ENCODE peak calls at places on chromosomes 13 and 19, in six cellular contexts. One of them, this sample, is unnamed.

GRCh38 chr13:24557121-24557520 is 44.5 kb upstream of the PARP4 start:
- DNase-seq in PC-3: no peak
- DNase-seq in GM12864: no peak
- DNase-seq in endodermal cell: no peak
- DNase-seq in HL-60: no peak
- DNase-seq in fibroblast of mammary gland: peak
- DNase-seq in this sample: no peak

GRCh38 chr13:111414341-111414740 is 93.9 kb downstream of the TEX29 start:
- DNase-seq in GM12864: no peak
- DNase-seq in endodermal cell: no peak
- DNase-seq in fibroblast of mammary gland: no peak
- DNase-seq in PC-3: no peak
- DNase-seq in HL-60: no peak
- DNase-seq in this sample: no peak

GRCh38 chr13:95862401-95862800 is 185.5 kb downstream of the DNAJC3 start:
- DNase-seq in fibroblast of mammary gland: peak
- DNase-seq in endodermal cell: no peak
- DNase-seq in HL-60: no peak
- DNase-seq in PC-3: no peak
- DNase-seq in GM12864: no peak
- DNase-seq in this sample: no peak

GRCh38 chr13:25153736-25154135 is 18.4 kb downstream of the AMER2 start:
- DNase-seq in PC-3: no peak
- DNase-seq in fibroblast of mammary gland: no peak
- DNase-seq in GM12864: no peak
- DNase-seq in endodermal cell: no peak
- DNase-seq in HL-60: no peak
- DNase-seq in this sample: no peak

GRCh38 chr13:46665630-46666482 is 112.9 kb downstream of the LRCH1 start:
- DNase-seq in HL-60: no peak
- DNase-seq in GM12864: no peak
- DNase-seq in endodermal cell: no peak
- DNase-seq in fibroblast of mammary gland: no peak
- DNase-seq in PC-3: peak
- DNase-seq in this sample: peak

GRCh38 chr13:58620171-58620570 is 988.6 kb downstream of the PCDH17 start:
- DNase-seq in PC-3: no peak
- DNase-seq in fibroblast of mammary gland: no peak
- DNase-seq in GM12864: no peak
- DNase-seq in endodermal cell: peak
- DNase-seq in HL-60: no peak
- DNase-seq in this sample: no peak

GRCh38 chr13:84192125-84192524 is 309.9 kb upstream of the SLITRK1 start:
- DNase-seq in GM12864: no peak
- DNase-seq in fibroblast of mammary gland: peak
- DNase-seq in PC-3: peak
- DNase-seq in HL-60: no peak
- DNase-seq in endodermal cell: no peak
- DNase-seq in this sample: peak

GRCh38 chr13:109274188-109274821 is 512.1 kb downstream of the IRS2 start:
- DNase-seq in fibroblast of mammary gland: peak
- DNase-seq in PC-3: peak
- DNase-seq in endodermal cell: peak
- DNase-seq in GM12864: no peak
- DNase-seq in HL-60: no peak
- DNase-seq in this sample: peak

GRCh38 chr13:70191034-70191433 is 82.8 kb upstream of the KLHL1 start:
- DNase-seq in endodermal cell: no peak
- DNase-seq in GM12864: no peak
- DNase-seq in PC-3: no peak
- DNase-seq in fibroblast of mammary gland: no peak
- DNase-seq in HL-60: no peak
- DNase-seq in this sample: no peak

GRCh38 chr19:44602071-44602470 is 11.3 kb upstream of the IGSF23 start:
- DNase-seq in PC-3: no peak
- DNase-seq in HL-60: no peak
- DNase-seq in endodermal cell: no peak
- DNase-seq in fibroblast of mammary gland: no peak
- DNase-seq in GM12864: no peak
- DNase-seq in this sample: peak

GRCh38 chr19:40776364-40776763 is 1.0 kb downstream of the MIA start:
- DNase-seq in fibroblast of mammary gland: no peak
- DNase-seq in HL-60: no peak
- DNase-seq in endodermal cell: no peak
- DNase-seq in GM12864: no peak
- DNase-seq in PC-3: no peak
- DNase-seq in this sample: no peak

GRCh38 chr13:93775507-93776108 is 549.0 kb downstream of the GPC6 start:
- DNase-seq in endodermal cell: no peak
- DNase-seq in GM12864: no peak
- DNase-seq in fibroblast of mammary gland: peak
- DNase-seq in PC-3: peak
- DNase-seq in HL-60: no peak
- DNase-seq in this sample: peak

GRCh38 chr13:99655351-99656091 is 154.2 kb downstream of the TM9SF2 start:
- DNase-seq in GM12864: no peak
- DNase-seq in PC-3: peak
- DNase-seq in fibroblast of mammary gland: peak
- DNase-seq in endodermal cell: no peak
- DNase-seq in HL-60: no peak
- DNase-seq in this sample: peak

GRCh38 chr13:38394777-38395504 is 45.3 kb downstream of the UFM1 start:
- DNase-seq in GM12864: no peak
- DNase-seq in PC-3: peak
- DNase-seq in HL-60: no peak
- DNase-seq in fibroblast of mammary gland: peak
- DNase-seq in endodermal cell: no peak
- DNase-seq in this sample: peak

GRCh38 chr19:7870571-7871279 is 3.5 kb downstream of the PRR36 start:
- DNase-seq in GM12864: peak
- DNase-seq in HL-60: peak
- DNase-seq in PC-3: peak
- DNase-seq in endodermal cell: peak
- DNase-seq in fibroblast of mammary gland: peak
- DNase-seq in this sample: peak

GRCh38 chr13:56975647-56976046 is 165.1 kb upstream of the PRR20A start:
- DNase-seq in PC-3: no peak
- DNase-seq in endodermal cell: no peak
- DNase-seq in HL-60: no peak
- DNase-seq in fibroblast of mammary gland: no peak
- DNase-seq in GM12864: no peak
- DNase-seq in this sample: no peak

GRCh38 chr13:50712469-50712868 is 131.0 kb downstream of the DLEU7 start:
- DNase-seq in fibroblast of mammary gland: no peak
- DNase-seq in endodermal cell: no peak
- DNase-seq in HL-60: no peak
- DNase-seq in PC-3: no peak
- DNase-seq in GM12864: no peak
- DNase-seq in this sample: no peak

GRCh38 chr19:38057954-38058690 is 151.1 kb downstream of the SIPA1L3 start:
- DNase-seq in GM12864: no peak
- DNase-seq in endodermal cell: peak
- DNase-seq in fibroblast of mammary gland: no peak
- DNase-seq in HL-60: no peak
- DNase-seq in PC-3: peak
- DNase-seq in this sample: peak

GRCh38 chr13:75124415-75124814 is 357.6 kb downstream of the TBC1D4 start:
- DNase-seq in GM12864: no peak
- DNase-seq in HL-60: no peak
- DNase-seq in PC-3: no peak
- DNase-seq in endodermal cell: no peak
- DNase-seq in fibroblast of mammary gland: no peak
- DNase-seq in this sample: no peak

GRCh38 chr13:90362718-90363117 is 984.8 kb upstream of the MIR17HG start:
- DNase-seq in GM12864: no peak
- DNase-seq in fibroblast of mammary gland: peak
- DNase-seq in endodermal cell: no peak
- DNase-seq in HL-60: no peak
- DNase-seq in PC-3: no peak
- DNase-seq in this sample: no peak

GRCh38 chr19:5805465-5806132 is 732 bp downstream of the NRTN start:
- DNase-seq in HL-60: peak
- DNase-seq in fibroblast of mammary gland: no peak
- DNase-seq in PC-3: peak
- DNase-seq in endodermal cell: peak
- DNase-seq in GM12864: no peak
- DNase-seq in this sample: peak

GRCh38 chr19:54607782-54608150 is 14.3 kb downstream of the LILRA1 start:
- DNase-seq in PC-3: no peak
- DNase-seq in GM12864: no peak
- DNase-seq in fibroblast of mammary gland: no peak
- DNase-seq in HL-60: no peak
- DNase-seq in endodermal cell: no peak
- DNase-seq in this sample: no peak

GRCh38 chr19:19860756-19861390 is 4.8 kb upstream of the ZNF253 start:
- DNase-seq in HL-60: no peak
- DNase-seq in PC-3: no peak
- DNase-seq in GM12864: no peak
- DNase-seq in endodermal cell: peak
- DNase-seq in fibroblast of mammary gland: no peak
- DNase-seq in this sample: peak

DNA sequence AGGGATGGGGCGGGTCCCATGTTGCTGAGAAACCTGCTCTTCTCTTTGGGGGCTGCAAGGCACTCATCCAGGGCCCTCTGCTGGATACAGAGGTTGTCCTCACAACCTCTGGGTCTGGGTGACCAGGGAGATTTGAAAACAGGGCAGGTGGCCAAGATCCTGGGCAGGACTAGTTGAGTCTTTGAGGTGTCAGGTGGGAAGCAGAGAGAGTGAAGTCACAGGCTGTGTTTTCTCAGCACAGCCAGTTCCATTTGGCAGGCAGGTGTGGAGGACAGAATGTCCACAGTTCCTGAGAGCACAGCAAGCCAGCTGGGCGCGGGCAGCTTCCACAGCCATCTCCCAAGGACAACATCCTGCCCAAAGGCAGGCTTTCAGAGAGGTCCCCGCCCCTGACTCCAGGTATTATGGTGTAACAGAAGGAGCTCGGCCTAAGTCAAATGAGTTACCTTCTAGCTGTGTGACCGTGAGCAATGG is 118.8 kb downstream of the NUFIP1 start:
- DNase-seq in fibroblast of mammary gland: no peak
- DNase-seq in GM12864: no peak
- DNase-seq in endodermal cell: no peak
- DNase-seq in HL-60: no peak
- DNase-seq in PC-3: peak
- DNase-seq in this sample: no peak
- TF ChIP-seq CTCF in fibroblast of mammary gland: no peak
- TF ChIP-seq CTCF in GM12864: no peak
- TF ChIP-seq CTCF in endodermal cell: peak
- TF ChIP-seq CTCF in HL-60: no peak
- TF ChIP-seq CTCF in PC-3: no peak
- TF ChIP-seq CTCF in this sample: no peak

GRCh38 chr13:35857769-35858168 is 273.4 kb downstream of the DCLK1 start:
- DNase-seq in endodermal cell: peak
- DNase-seq in HL-60: no peak
- DNase-seq in GM12864: no peak
- DNase-seq in fibroblast of mammary gland: no peak
- DNase-seq in PC-3: no peak
- DNase-seq in this sample: no peak
- H3K4me3 ChIP-seq in endodermal cell: no peak
- H3K4me3 ChIP-seq in HL-60: no peak
- H3K4me3 ChIP-seq in GM12864: no peak
- H3K4me3 ChIP-seq in fibroblast of mammary gland: no peak
- H3K4me3 ChIP-seq in PC-3: no peak
- H3K4me3 ChIP-seq in this sample: no peak

GRCh38 chr13:20033486-20033885 is 75.0 kb downstream of the ZMYM2 start:
- DNase-seq in endodermal cell: no peak
- DNase-seq in fibroblast of mammary gland: no peak
- DNase-seq in PC-3: no peak
- DNase-seq in GM12864: no peak
- DNase-seq in HL-60: no peak
- DNase-seq in this sample: peak

GRCh38 chr13:20037908-20038307 is 79.4 kb downstream of the ZMYM2 start:
- DNase-seq in endodermal cell: no peak
- DNase-seq in fibroblast of mammary gland: no peak
- DNase-seq in PC-3: no peak
- DNase-seq in HL-60: no peak
- DNase-seq in GM12864: no peak
- DNase-seq in this sample: no peak

DNA sequence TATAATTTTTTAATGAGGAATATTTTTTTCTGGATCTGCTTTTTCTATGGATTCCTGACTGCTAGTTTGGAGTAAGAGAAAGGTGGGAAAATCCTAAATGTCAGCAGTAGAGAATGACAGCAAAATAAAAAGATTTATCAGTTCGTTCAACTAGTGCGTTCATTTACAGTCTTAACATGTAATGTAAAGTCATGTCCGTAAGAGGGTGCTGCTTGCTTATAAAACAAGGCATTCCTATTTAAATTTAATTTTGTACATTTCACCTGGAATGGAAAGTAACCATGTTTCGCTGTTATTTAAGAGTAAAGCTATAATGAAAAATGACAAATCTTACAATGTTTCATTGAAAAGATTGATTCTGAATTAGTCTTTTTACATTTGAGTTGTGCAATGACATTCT is 76.6 kb downstream of the ZMYM2 start:
- DNase-seq in GM12864: no peak
- DNase-seq in fibroblast of mammary gland: peak
- DNase-seq in HL-60: no peak
- DNase-seq in endodermal cell: no peak
- DNase-seq in PC-3: peak
- DNase-seq in this sample: no peak
- TF ChIP-seq CTCF in GM12864: no peak
- TF ChIP-seq CTCF in fibroblast of mammary gland: no peak
- TF ChIP-seq CTCF in HL-60: no peak
- TF ChIP-seq CTCF in endodermal cell: peak
- TF ChIP-seq CTCF in PC-3: peak
- TF ChIP-seq CTCF in this sample: no peak

GRCh38 chr19:588093-588742 is 1.5 kb upstream of the HCN2 start:
- DNase-seq in HL-60: peak
- DNase-seq in fibroblast of mammary gland: peak
- DNase-seq in GM12864: no peak
- DNase-seq in PC-3: peak
- DNase-seq in endodermal cell: peak
- DNase-seq in this sample: peak
- H3K4me3 ChIP-seq in HL-60: no peak
- H3K4me3 ChIP-seq in fibroblast of mammary gland: no peak
- H3K4me3 ChIP-seq in GM12864: no peak
- H3K4me3 ChIP-seq in PC-3: peak
- H3K4me3 ChIP-seq in endodermal cell: no peak
- H3K4me3 ChIP-seq in this sample: no peak

This sample was measured in epithelial cell of esophagus.